ENCODE peak calls at places on chromosome 9, in seven cellular contexts. R, U, Y, Z, T, S and I are unnamed samples.
A peak's percentile ranks its signal among the peaks of the same experiment; 100 is the strongest.

GRCh38 chr9:123399803-123400378 is 43.9 kb downstream of the CRB2 start:
- DNase-seq in R (no peak), U (no peak), Y (no peak), Z (peak; percentile 29), T (no peak), S (no peak), I (no peak)

GRCh38 chr9:133063159-133063499 is 1.3 kb downstream of the CEL start:
- DNase-seq in R (no peak), U (no peak), Y (no peak), Z (no peak), T (no peak), S (no peak), I (no peak)

GRCh38 chr9:88418715-88419540 is 30.7 kb downstream of the SPIN1 start:
- DNase-seq in R (no peak), U (peak; percentile 38), Y (peak; percentile 6), Z (no peak), T (no peak), S (no peak), I (no peak)

GRCh38 chr9:122788831-122789230 is at the start of gene OR5C1:
- DNase-seq in R (no peak), U (no peak), Y (no peak), Z (no peak), T (no peak), S (no peak), I (no peak)

GRCh38 chr9:134637696-134638502 is 3.7 kb upstream of the COL5A1 start:
- DNase-seq in R (no peak), U (no peak), Y (no peak), Z (no peak), T (no peak), S (no peak), I (peak; percentile 18)

GRCh38 chr9:88197781-88198345 is 59.6 kb upstream of the SPATA31C2 start:
- DNase-seq in R (no peak), U (peak; percentile 65), Y (no peak), Z (no peak), T (no peak), S (no peak), I (peak; percentile 68)

GRCh38 chr9:128911529-128912035 is 9.2 kb upstream of the PHYHD1 start:
- DNase-seq in R (no peak), U (peak; percentile 54), Y (no peak), Z (no peak), T (no peak), S (no peak), I (peak; percentile 48)

GRCh38 chr9:130043654-130044623 is 950 bp upstream of the FNBP1 start:
- DNase-seq in R (no peak), U (no peak), Y (no peak), Z (peak; percentile 55), T (no peak), S (no peak), I (peak; percentile 69)

GRCh38 chr9:36798350-36799065 is 225.8 kb downstream of the MELK start:
- DNase-seq in R (peak; percentile 15), U (no peak), Y (no peak), Z (no peak), T (no peak), S (no peak), I (no peak)

GRCh38 chr9:77305622-77306365 is 128.5 kb downstream of the VPS13A start:
- DNase-seq in R (no peak), U (no peak), Y (no peak), Z (no peak), T (no peak), S (no peak), I (peak; percentile 9)

GRCh38 chr9:35686222-35687203 is 3.2 kb downstream of the TPM2 start:
- DNase-seq in R (no peak), U (peak; percentile 69), Y (no peak), Z (no peak), T (no peak), S (no peak), I (peak; percentile 44)

GRCh38 chr9:70873506-70873905 is 247.9 kb downstream of the TRPM3 start:
- DNase-seq in R (no peak), U (no peak), Y (no peak), Z (no peak), T (no peak), S (no peak), I (peak; percentile 27)

GRCh38 chr9:129860653-129861446 is 25.6 kb downstream of the USP20 start:
- DNase-seq in R (no peak), U (no peak), Y (peak; percentile 28), Z (no peak), T (no peak), S (no peak), I (no peak)

GRCh38 chr9:134800791-134801339 is 79.7 kb upstream of the FCN2 start:
- DNase-seq in R (peak; percentile 13), U (no peak), Y (no peak), Z (no peak), T (no peak), S (no peak), I (no peak)

GRCh38 chr9:128862401-128862851 is 19.3 kb downstream of the KYAT1 start:
- DNase-seq in R (no peak), U (no peak), Y (no peak), Z (peak; percentile 46), T (no peak), S (no peak), I (no peak)

GRCh38 chr9:134970719-134971118 is 53.0 kb upstream of the FCN1 start:
- DNase-seq in R (no peak), U (no peak), Y (no peak), Z (no peak), T (no peak), S (no peak), I (no peak)

GRCh38 chr9:125525846-125526619 is 181.0 kb downstream of the MAPKAP1 start:
- DNase-seq in R (no peak), U (peak; percentile 68), Y (no peak), Z (no peak), T (no peak), S (no peak), I (peak; percentile 86)

GRCh38 chr9:87739546-87739945 is 13.6 kb downstream of the CTSL start:
- DNase-seq in R (no peak), U (no peak), Y (no peak), Z (no peak), T (no peak), S (no peak), I (no peak)

GRCh38 chr9:124286292-124286931 is 28.7 kb downstream of the NEK6 start:
- DNase-seq in R (no peak), U (peak; percentile 89), Y (peak; percentile 52), Z (peak; percentile 72), T (no peak), S (peak; percentile 36), I (peak; percentile 85)

GRCh38 chr9:109627042-109627441 is 128.9 kb upstream of the PTPN3 start:
- DNase-seq in R (no peak), U (no peak), Y (no peak), Z (no peak), T (no peak), S (no peak), I (no peak)

GRCh38 chr9:134837529-134837928 is 43.1 kb upstream of the FCN2 start:
- DNase-seq in R (no peak), U (peak; percentile 21), Y (no peak), Z (no peak), T (no peak), S (no peak), I (no peak)

GRCh38 chr9:133726401-133727276 is 11.5 kb downstream of the SARDH start:
- DNase-seq in R (no peak), U (peak; percentile 33), Y (peak; percentile 35), Z (peak; percentile 68), T (peak; percentile 39), S (no peak), I (peak; percentile 75)

GRCh38 chr9:124182741-124183140 is 75.0 kb upstream of the NEK6 start:
- DNase-seq in R (no peak), U (no peak), Y (no peak), Z (no peak), T (no peak), S (no peak), I (no peak)

GRCh38 chr9:101409079-101409477 is 10.4 kb downstream of the ZNF189 start:
- DNase-seq in R (no peak), U (no peak), Y (no peak), Z (no peak), T (no peak), S (no peak), I (no peak)

GRCh38 chr9:71323357-71323756 is 201.9 kb upstream of the TRPM3 start:
- DNase-seq in R (no peak), U (no peak), Y (no peak), Z (no peak), T (no peak), S (no peak), I (no peak)

GRCh38 chr9:90296539-90296938 is 346.1 kb downstream of the DIRAS2 start:
- DNase-seq in R (peak; percentile 42), U (no peak), Y (no peak), Z (no peak), T (no peak), S (no peak), I (no peak)

GRCh38 chr9:130445268-130445983 is 665 bp downstream of the ASS1 start:
- DNase-seq in R (peak; percentile 54), U (peak; percentile 39), Y (no peak), Z (peak; percentile 70), T (no peak), S (no peak), I (peak; percentile 81)

GRCh38 chr9:116207371-116208111 is 54.0 kb downstream of the PAPPA start:
- DNase-seq in R (no peak), U (no peak), Y (no peak), Z (no peak), T (no peak), S (no peak), I (peak; percentile 67)

GRCh38 chr9:89564257-89564878 is 40.4 kb upstream of the GADD45G start:
- DNase-seq in R (peak; percentile 74), U (no peak), Y (no peak), Z (no peak), T (no peak), S (no peak), I (peak; percentile 12)

GRCh38 chr9:36721846-36722588 is 149.3 kb downstream of the MELK start:
- DNase-seq in R (no peak), U (no peak), Y (no peak), Z (peak; percentile 85), T (no peak), S (no peak), I (peak; percentile 22)

GRCh38 chr9:123334639-123335038 is 21.4 kb upstream of the CRB2 start:
- DNase-seq in R (no peak), U (no peak), Y (no peak), Z (no peak), T (no peak), S (no peak), I (no peak)

GRCh38 chr9:28699632-28700031 is 1126.4 kb upstream of the C9orf72 start:
- DNase-seq in R (no peak), U (no peak), Y (no peak), Z (no peak), T (no peak), S (no peak), I (no peak)

GRCh38 chr9:126591083-126591482 is 22.6 kb upstream of the LMX1B start:
- DNase-seq in R (no peak), U (no peak), Y (no peak), Z (no peak), T (no peak), S (no peak), I (no peak)

GRCh38 chr9:33244150-33244784 is 4.3 kb downstream of the SPINK4 start:
- DNase-seq in R (no peak), U (no peak), Y (no peak), Z (no peak), T (no peak), S (no peak), I (no peak)

GRCh38 chr9:118963674-118964073 is 405.6 kb downstream of the BRINP1 start:
- DNase-seq in R (no peak), U (no peak), Y (no peak), Z (no peak), T (no peak), S (no peak), I (no peak)